ENCODE peak calls at places on chromosomes 7 and 10, in eight cellular contexts. N is sigmoid colon, T is erythroblast, C is thyroid gland, H is HCT116, V is gastrocnemius medialis, F is H1, I is H54. K is an unnamed sample.

GRCh38 chr10:10160821-10161312 is 856.8 kb upstream of the CELF2 start:
- DNase-seq in H (no peak), F (no peak), V (no peak), N (no peak), C (no peak), T (no peak), I (no peak), K (no peak)

GRCh38 chr7:99504281-99504602 is 220 bp upstream of the ZKSCAN5 start:
- DNase-seq in V (no peak), C (no peak), N (no peak), I (peak; percentile 96), H (peak; percentile 93), T (no peak), F (peak; percentile 94), K (peak; percentile 94)

GRCh38 chr10:37831495-37832333 is 25.7 kb downstream of the ZNF248 start:
- DNase-seq in F (no peak), N (no peak), C (no peak), V (no peak), H (no peak), T (no peak), I (no peak), K (no peak)

GRCh38 chr7:122298131-122298530 is 6.4 kb downstream of the FEZF1 start:
- DNase-seq in N (no peak), H (no peak), F (no peak), T (no peak), V (no peak), I (no peak), C (no peak), K (no peak)

GRCh38 chr7:8627322-8627721 is 193.9 kb downstream of the NXPH1 start:
- DNase-seq in I (no peak), V (no peak), N (no peak), H (no peak), T (no peak), F (no peak), C (no peak), K (no peak)

GRCh38 chr10:63720072-63720537 is 198.9 kb downstream of the REEP3 start:
- DNase-seq in H (peak; percentile 62), T (peak; percentile 71), I (no peak), V (no peak), N (no peak), F (no peak), C (peak; percentile 54), K (no peak)

GRCh38 chr7:6546852-6547251 is 4.4 kb downstream of the GRID2IP start:
- DNase-seq in H (peak; percentile 42), T (no peak), F (no peak), I (peak; percentile 65), N (no peak), C (no peak), V (no peak), K (no peak)

GRCh38 chr7:55019329-55019690 is 493 bp downstream of the EGFR start:
- DNase-seq in I (peak; percentile 82), T (no peak), C (peak; percentile 89), N (peak; percentile 92), F (no peak), V (peak; percentile 64), H (no peak), K (no peak)

GRCh38 chr10:101630420-101630920 is 42.3 kb downstream of the DPCD start:
- DNase-seq in N (peak; percentile 38), F (no peak), T (no peak), I (no peak), C (no peak), H (no peak), V (no peak), K (no peak)

GRCh38 chr7:6501586-6502564 is 49.4 kb downstream of the GRID2IP start:
- DNase-seq in F (no peak), N (no peak), V (no peak), T (no peak), C (no peak), I (no peak), H (no peak), K (no peak)

GRCh38 chr7:106501605-106502580 is 159.1 kb downstream of the CCDC71L start:
- DNase-seq in C (no peak), T (peak; percentile 71), H (no peak), F (no peak), I (no peak), V (no peak), N (no peak), K (no peak)

GRCh38 chr10:100229819-100230422 is 525 bp upstream of the CHUK start:
- DNase-seq in H (no peak), C (no peak), I (no peak), N (no peak), V (no peak), T (no peak), F (no peak), K (no peak)

GRCh38 chr10:83078160-83078559 is 1061.1 kb upstream of the GHITM start:
- DNase-seq in F (peak; percentile 36), V (no peak), N (no peak), I (no peak), H (no peak), C (no peak), T (no peak), K (no peak)

GRCh38 chr7:32516551-32517082 is 21.3 kb downstream of the AVL9 start:
- DNase-seq in C (no peak), I (no peak), N (no peak), H (no peak), T (no peak), V (no peak), F (no peak), K (no peak)

GRCh38 chr10:29698766-29699490 is 64.2 kb upstream of the SVIL start:
- DNase-seq in T (no peak), H (no peak), C (no peak), N (no peak), V (no peak), F (no peak), I (no peak), K (no peak)

GRCh38 chr10:7409045-7409731 is 1.6 kb downstream of the SFMBT2 start:
- DNase-seq in V (no peak), T (peak; percentile 33), F (no peak), H (no peak), N (no peak), I (no peak), C (peak; percentile 30), K (peak; percentile 52)

GRCh38 chr10:109374215-109374614 is 549.1 kb downstream of the XPNPEP1 start:
- DNase-seq in H (no peak), V (no peak), F (no peak), I (no peak), T (no peak), C (no peak), N (no peak), K (no peak)

DNA sequence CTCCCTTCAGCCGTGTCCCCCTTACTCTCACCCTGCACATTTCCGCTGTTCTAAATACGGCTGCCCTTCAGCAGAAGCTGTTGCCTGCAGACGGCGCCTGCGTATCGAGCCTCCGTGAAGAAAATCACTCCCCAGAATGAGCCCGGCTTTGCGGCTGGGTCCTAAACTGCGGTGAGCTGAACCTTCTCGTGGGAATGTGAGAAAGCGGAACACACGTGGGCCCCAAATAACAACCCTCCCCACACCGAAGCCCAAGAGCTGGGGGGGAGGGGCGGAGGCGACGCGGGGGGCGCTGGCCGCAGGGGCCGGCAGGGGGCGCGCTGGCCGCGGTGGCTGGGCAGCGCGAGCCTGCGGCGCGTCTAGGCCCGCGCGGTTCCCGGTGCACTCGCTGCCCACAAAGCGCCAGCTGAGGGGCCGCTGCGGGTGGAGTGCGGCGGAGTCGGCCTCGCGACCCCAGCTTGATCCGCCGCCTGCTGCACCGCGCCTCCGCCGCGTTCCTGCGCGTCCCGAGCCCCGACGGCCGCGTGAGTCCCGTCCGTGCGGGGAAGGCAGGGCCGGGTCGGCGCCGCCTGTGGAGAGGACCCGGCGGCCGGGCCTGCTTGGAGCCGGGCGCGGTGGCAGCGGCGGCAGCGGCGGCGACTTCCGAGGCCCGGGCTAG is at the start of gene ZNF398:
- DNase-seq in I (peak; percentile 80), C (peak; percentile 67), V (peak; percentile 54), H (no peak), T (peak; percentile 93), F (no peak), N (peak; percentile 77), K (peak; percentile 83)
- TF ChIP-seq POLR2A in I (peak; percentile 93), C (no peak), V (peak; percentile 50), H (peak; percentile 78), T (peak; percentile 60), F (peak; percentile 71), N (no peak), K (peak; percentile 69)

DNA sequence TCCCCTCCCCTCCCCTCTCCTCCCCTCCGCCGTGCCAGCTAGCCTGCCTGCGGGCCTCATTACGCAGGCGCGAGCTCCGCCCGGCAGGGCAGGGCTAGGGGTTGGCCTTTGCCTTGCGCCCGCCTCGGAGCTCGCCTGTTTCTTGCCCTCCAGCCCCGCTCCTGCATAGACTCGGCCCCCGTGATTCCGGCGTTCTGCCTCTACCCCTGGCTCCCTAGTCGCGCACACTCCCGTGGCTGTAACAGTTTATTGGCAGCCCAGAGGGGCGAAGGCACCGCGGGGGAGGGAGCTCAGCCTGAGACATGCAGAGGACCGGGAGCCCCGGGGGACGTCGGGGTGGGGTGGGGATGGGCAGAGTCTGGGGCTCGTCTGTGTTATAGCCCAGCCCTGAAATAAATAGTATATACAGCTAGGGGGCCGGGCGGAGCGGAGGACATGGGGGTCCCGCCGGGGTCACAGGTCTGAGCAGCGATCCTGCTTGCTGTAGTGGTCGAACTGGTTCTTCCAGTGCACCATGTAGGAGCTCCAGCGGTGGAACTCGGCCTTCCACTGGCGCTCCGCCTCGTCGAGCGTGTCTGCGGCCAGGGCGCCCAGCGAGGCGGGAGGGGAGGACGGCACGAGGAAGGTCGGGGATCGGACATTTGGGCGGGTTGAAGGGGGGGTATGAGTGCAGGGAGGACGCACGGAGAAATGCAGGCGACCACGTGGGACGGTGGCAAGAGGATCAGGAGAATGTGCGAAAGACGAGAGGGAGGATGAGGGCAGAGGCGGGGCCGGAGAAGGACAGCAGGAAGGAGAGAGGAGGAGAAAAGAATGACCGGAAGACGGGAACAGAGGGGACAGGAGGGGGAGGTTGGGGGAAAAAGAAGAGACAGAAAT is 485 bp upstream of the UFSP1 start:
- DNase-seq in F (peak; percentile 79), C (peak; percentile 96), N (peak; percentile 97), V (peak; percentile 92), T (peak; percentile 97), I (peak; percentile 96), H (peak; percentile 80), K (peak; percentile 99)
- TF ChIP-seq POLR2A in F (no peak), C (no peak), N (peak; percentile 63), V (peak; percentile 76), T (peak; percentile 41), I (peak; percentile 71), H (peak; percentile 84), K (peak; percentile 36)

GRCh38 chr7:132776105-132776504 is 199.8 kb upstream of the PLXNA4 start:
- DNase-seq in F (no peak), I (no peak), T (no peak), C (no peak), N (no peak), V (no peak), H (no peak), K (no peak)
- TF ChIP-seq POLR2A in F (no peak), I (no peak), T (no peak), C (no peak), N (no peak), V (no peak), H (no peak), K (no peak)

DNA sequence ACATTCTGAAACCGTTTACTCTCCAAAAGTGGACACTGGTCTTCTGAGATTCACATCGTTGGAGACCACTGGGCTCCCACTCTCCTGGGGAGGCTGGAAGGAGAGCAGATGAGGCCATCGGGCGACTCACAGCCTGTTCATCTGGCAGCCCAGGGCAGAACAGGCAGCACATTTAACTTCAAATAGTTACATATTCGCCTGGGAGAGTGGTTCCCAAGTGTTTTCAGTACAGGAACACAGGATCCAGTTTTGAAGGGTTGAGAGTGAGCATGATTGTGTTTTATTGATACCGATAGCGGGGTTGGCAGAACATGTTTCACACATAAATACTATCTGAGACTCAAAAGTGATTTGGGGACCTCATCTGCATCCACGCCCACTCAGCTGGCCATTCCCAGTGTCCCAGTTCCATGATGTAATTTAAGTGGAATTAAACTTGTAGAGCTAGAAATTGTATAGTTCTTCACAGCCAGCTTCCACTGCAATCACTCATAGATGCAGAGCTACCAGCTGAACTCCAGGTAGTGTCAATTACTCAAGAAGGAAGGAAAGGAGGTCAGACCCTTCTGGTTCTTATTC is 22.8 kb upstream of the PNLIP start:
- DNase-seq in C (no peak), I (no peak), H (no peak), N (no peak), F (no peak), T (no peak), V (no peak), K (no peak)
- TF ChIP-seq POLR2A in C (no peak), I (no peak), H (no peak), N (no peak), F (no peak), T (no peak), V (no peak), K (no peak)